ENCODE peak calls at places on chromosomes 7 and 10, in ten cellular contexts. Y is NT2/D1; Z is aorta; A is suprapubic skin; T is DND-41; K is endothelial cell of umbilical vein; I is mesenchymal stem cell; F is left lung; C is CD8-positive, alpha-beta T cell; X is prostate gland. S is an unnamed sample.

GRCh38 chr7:98369726-98370125 is 31.2 kb downstream of the BAIAP2L1 start:
- DNase-seq in Y (no peak), Z (no peak), A (no peak), T (no peak), K (no peak), I (no peak), F (no peak), C (no peak), X (no peak), S (no peak)

GRCh38 chr10:7606977-7607404 is 59.8 kb downstream of the ITIH5 start:
- DNase-seq in Y (no peak), Z (no peak), A (no peak), T (no peak), K (no peak), I (no peak), F (no peak), C (no peak), X (no peak), S (no peak)

GRCh38 chr10:78407009-78407711 is 373.5 kb downstream of the RPS24 start:
- DNase-seq in Y (peak; percentile 92), Z (peak; percentile 87), A (no peak), T (no peak), K (peak; percentile 80), I (peak; percentile 90), F (peak; percentile 89), C (no peak), X (peak; percentile 92), S (peak; percentile 95)

GRCh38 chr7:124295289-124295688 is 262.4 kb upstream of the TMEM229A start:
- DNase-seq in Y (no peak), Z (no peak), A (no peak), T (no peak), K (no peak), I (no peak), F (no peak), C (no peak), X (no peak), S (no peak)

GRCh38 chr10:62653254-62653653 is 151.3 kb upstream of the ADO start:
- DNase-seq in Y (no peak), Z (no peak), A (no peak), T (no peak), K (no peak), I (no peak), F (no peak), C (no peak), X (no peak), S (no peak)

GRCh38 chr10:25616903-25617592 is 317.0 kb upstream of the MYO3A start:
- DNase-seq in Y (no peak), Z (no peak), A (no peak), T (no peak), K (no peak), I (no peak), F (no peak), C (no peak), X (no peak), S (no peak)

GRCh38 chr7:106063039-106063438 is 49.1 kb downstream of the SYPL1 start:
- DNase-seq in Y (no peak), Z (no peak), A (no peak), T (no peak), K (no peak), I (no peak), F (no peak), C (no peak), X (no peak), S (no peak)

GRCh38 chr7:137508437-137509175 is 165.1 kb upstream of the PTN start:
- DNase-seq in Y (no peak), Z (no peak), A (no peak), T (no peak), K (peak; percentile 77), I (peak; percentile 60), F (no peak), C (no peak), X (no peak), S (no peak)

DNA sequence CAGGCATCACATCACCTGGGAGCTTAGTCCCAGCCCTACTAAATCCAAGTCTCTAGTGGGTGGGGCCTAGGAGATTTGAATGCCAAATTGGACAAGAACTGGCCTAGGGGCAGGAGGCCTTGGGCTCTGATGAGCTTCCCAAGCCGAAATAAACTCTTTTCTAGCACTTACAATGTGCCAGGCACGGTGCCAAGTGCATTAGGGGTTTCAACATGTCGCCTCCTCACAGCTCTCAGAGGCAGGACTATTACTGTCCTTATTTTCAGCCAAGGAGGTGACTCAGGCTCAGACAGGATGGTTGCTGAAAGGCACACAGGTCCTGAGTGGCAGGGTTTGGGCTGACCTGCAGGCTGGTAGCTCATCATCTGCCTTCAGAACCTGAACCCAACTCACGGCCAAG is 9.2 kb upstream of the CPA1 start:
- DNase-seq in Y (no peak), Z (peak; percentile 74), A (no peak), T (no peak), K (no peak), I (peak; percentile 56), F (no peak), C (no peak), X (no peak), S (no peak)
- H3K4me1 ChIP-seq in Y (peaks cover 9% of the 10 kb centered on the region), Z (no peaks in the 10 kb centered on the region), A (peaks cover 58% of the 10 kb centered on the region), T (no peaks in the 10 kb centered on the region), K (peaks cover 25% of the 10 kb centered on the region), I (peaks cover 52% of the 10 kb centered on the region), F (peaks cover 2% of the 10 kb centered on the region), C (peaks cover 38% of the 10 kb centered on the region), X (peaks cover 16% of the 10 kb centered on the region), S (peaks cover 56% of the 10 kb centered on the region)

GRCh38 chr10:115936926-115937755 is 335.9 kb downstream of the GFRA1 start:
- DNase-seq in Y (no peak), Z (no peak), A (no peak), T (no peak), K (peak; percentile 21), I (peak; percentile 45), F (no peak), C (no peak), X (no peak), S (no peak)
- H3K4me1 ChIP-seq in Y (no peaks in the 10 kb centered on the region), Z (no peaks in the 10 kb centered on the region), A (peaks cover 11% of the 10 kb centered on the region), T (no peaks in the 10 kb centered on the region), K (peaks cover 43% of the 10 kb centered on the region), I (no peaks in the 10 kb centered on the region), F (no peaks in the 10 kb centered on the region), C (no peaks in the 10 kb centered on the region), X (no peaks in the 10 kb centered on the region), S (peaks cover 4% of the 10 kb centered on the region)

DNA sequence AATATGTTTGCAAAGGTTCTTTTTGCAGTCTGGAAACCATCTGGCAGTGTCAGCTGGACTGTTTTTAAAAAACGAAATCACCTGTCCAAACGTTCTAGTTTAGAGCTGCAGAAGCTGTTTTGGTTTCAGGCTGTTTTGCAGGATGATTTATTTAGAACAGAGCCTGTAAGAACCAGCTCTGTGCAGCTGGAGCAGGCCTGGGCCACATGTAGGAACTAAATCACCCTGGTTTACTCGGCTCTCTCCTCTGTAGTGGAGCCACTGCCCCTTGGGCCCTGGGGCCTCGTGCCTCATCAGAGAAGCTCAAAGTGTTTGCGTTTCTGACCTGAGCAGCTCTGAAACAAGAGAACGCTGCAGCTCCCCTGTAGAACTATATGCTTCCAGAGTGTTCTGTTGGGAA is 142.5 kb downstream of the ACTR3B start:
- DNase-seq in Y (no peak), Z (no peak), A (no peak), T (no peak), K (no peak), I (no peak), F (no peak), C (no peak), X (no peak), S (no peak)
- H3K4me1 ChIP-seq in Y (no peaks in the 10 kb centered on the region), Z (no peaks in the 10 kb centered on the region), A (peaks cover 8% of the 10 kb centered on the region), T (no peaks in the 10 kb centered on the region), K (no peaks in the 10 kb centered on the region), I (no peaks in the 10 kb centered on the region), F (no peaks in the 10 kb centered on the region), C (no peaks in the 10 kb centered on the region), X (no peaks in the 10 kb centered on the region), S (no peaks in the 10 kb centered on the region)

GRCh38 chr10:17733620-17734019 is 18.4 kb upstream of the TMEM236 start:
- DNase-seq in Y (no peak), Z (no peak), A (no peak), T (no peak), K (no peak), I (no peak), F (no peak), C (no peak), X (peak; percentile 2), S (no peak)

GRCh38 chr10:17736223-17736622 is 15.8 kb upstream of the TMEM236 start:
- DNase-seq in Y (no peak), Z (no peak), A (no peak), T (no peak), K (no peak), I (no peak), F (no peak), C (no peak), X (no peak), S (no peak)

GRCh38 chr10:17737021-17737965 is 14.7 kb upstream of the TMEM236 start:
- DNase-seq in Y (peak; percentile 18), Z (no peak), A (no peak), T (no peak), K (peak; percentile 43), I (peak; percentile 33), F (no peak), C (no peak), X (no peak), S (peak; percentile 37)

GRCh38 chr10:17735166-17735941 is 16.6 kb upstream of the TMEM236 start:
- DNase-seq in Y (no peak), Z (peak; percentile 82), A (no peak), T (no peak), K (peak; percentile 81), I (no peak), F (no peak), C (no peak), X (no peak), S (no peak)

DNA sequence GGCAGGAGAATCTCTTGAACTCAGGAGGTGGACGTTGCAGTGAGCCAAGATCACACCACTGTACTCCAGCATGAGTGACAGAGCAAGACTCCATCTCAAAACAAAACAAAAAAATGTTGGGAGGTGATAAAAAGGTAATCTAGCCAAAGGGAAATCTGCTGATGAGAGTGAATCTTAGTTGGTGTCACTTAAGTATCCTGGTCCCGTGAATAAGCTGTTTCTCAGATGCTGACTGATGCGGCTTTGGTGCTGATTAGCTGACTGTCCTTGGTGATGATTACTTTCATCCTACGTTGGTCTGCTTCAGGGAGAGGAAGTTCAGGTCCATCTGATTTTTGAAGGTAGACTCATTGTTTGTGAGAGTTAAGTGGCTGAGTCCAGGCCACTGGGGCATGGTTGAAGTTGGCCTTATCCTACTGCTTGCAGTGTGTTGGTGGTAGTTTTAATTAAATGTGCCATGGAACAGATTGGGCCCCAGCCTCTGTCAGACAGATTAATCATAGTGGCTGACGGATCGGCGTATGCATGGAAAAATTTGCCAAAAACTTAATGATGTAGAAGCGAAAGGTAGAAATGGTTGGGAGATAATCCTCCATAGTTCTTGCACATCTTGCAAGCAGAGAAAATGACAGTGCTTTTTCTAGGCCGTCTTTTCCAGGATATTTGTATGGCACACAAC is 17.4 kb upstream of the TMEM236 start:
- DNase-seq in Y (no peak), Z (no peak), A (no peak), T (no peak), K (no peak), I (no peak), F (no peak), C (no peak), X (no peak), S (no peak)
- H3K4me1 ChIP-seq in Y (no peaks in the 10 kb centered on the region), Z (no peaks in the 10 kb centered on the region), A (no peaks in the 10 kb centered on the region), T (no peaks in the 10 kb centered on the region), K (peaks cover 9% of the 10 kb centered on the region), I (no peaks in the 10 kb centered on the region), F (no peaks in the 10 kb centered on the region), C (no peaks in the 10 kb centered on the region), X (no peaks in the 10 kb centered on the region), S (no peaks in the 10 kb centered on the region)